ENCODE peak calls at places on chromosomes 16 and 17, in five cellular contexts. N is transverse colon, J is NCI-H774, V is neuronal stem cell, U is HuH-7. E is an unnamed sample.

GRCh38 chr17:17855334-17855725 is 18.5 kb upstream of the SREBF1 start:
- DNase-seq in V (no peak), J (no peak), U (no peak), N (no peak), E (no peak)

GRCh38 chr17:70119545-70119944 is 44.5 kb downstream of the KCNJ16 start:
- DNase-seq in V (no peak), N (no peak), U (no peak), J (no peak), E (no peak)

GRCh38 chr16:56425439-56425832 is at the start of gene AMFR:
- DNase-seq in V (peak), U (peak), N (peak), J (peak), E (peak)

GRCh38 chr17:55883112-55883511 is 132.3 kb downstream of the PCTP start:
- DNase-seq in N (no peak), J (no peak), V (no peak), U (peak), E (no peak)

GRCh38 chr17:65785109-65785508 is 223.7 kb upstream of the AXIN2 start:
- DNase-seq in N (no peak), V (no peak), U (no peak), J (no peak), E (no peak)

GRCh38 chr16:89442588-89442987 is 47.8 kb downstream of the ANKRD11 start:
- DNase-seq in V (no peak), U (no peak), N (no peak), J (no peak), E (no peak)

GRCh38 chr17:57337390-57337789 is 81.1 kb downstream of the MSI2 start:
- DNase-seq in J (no peak), N (no peak), U (no peak), V (no peak), E (no peak)

GRCh38 chr16:12395266-12395665 is 408.4 kb downstream of the CPPED1 start:
- DNase-seq in V (no peak), N (no peak), U (no peak), J (no peak), E (no peak)

GRCh38 chr17:35708951-35709350 is 22.5 kb upstream of the RASL10B start:
- DNase-seq in J (peak), V (no peak), N (no peak), U (no peak), E (no peak)

GRCh38 chr17:83133302-83134121 is 54.1 kb downstream of the METRNL start:
- DNase-seq in N (peak), U (no peak), J (no peak), V (no peak), E (no peak)

GRCh38 chr17:30413109-30413508 is 34.4 kb downstream of the CPD start:
- DNase-seq in U (no peak), N (no peak), V (no peak), J (no peak), E (no peak)

GRCh38 chr17:35242158-35242804 is 591 bp upstream of the SLFN5 start:
- DNase-seq in J (peak), N (peak), U (peak), V (peak), E (no peak)

GRCh38 chr17:44251062-44251461 is 16.9 kb downstream of the SLC4A1 start:
- DNase-seq in N (no peak), U (no peak), J (no peak), V (no peak), E (no peak)

E was measured in SHP77 treated with DMSO at 0.1 percent for 48 hours.